ENCODE peak calls at places on chromosomes 4 and X, in five cellular contexts. E is A549, C is IMR-90, O is tibial nerve, W is stomach. K is an unnamed sample.

GRCh38 chr4:166143227-166143626 is 270.2 kb downstream of the TLL1 start:
- DNase-seq in E (no peak), C (no peak), O (no peak), W (no peak), K (no peak)

GRCh38 chr4:187883836-187884235 is 111.7 kb upstream of the ZFP42 start:
- DNase-seq in E (no peak), C (no peak), O (no peak), W (no peak), K (no peak)

GRCh38 chrX:69968956-69969355 is 80.8 kb downstream of the AWAT2 start:
- DNase-seq in E (no peak), C (no peak), O (no peak), W (no peak), K (no peak)

GRCh38 chr4:105207386-105207785 is 60.7 kb downstream of the TET2 start:
- DNase-seq in E (no peak), C (no peak), O (no peak), W (no peak), K (no peak)

GRCh38 chr4:73450398-73451004 is 14.5 kb downstream of the AFP start:
- DNase-seq in E (no peak), C (peak), O (no peak), W (no peak), K (no peak)

GRCh38 chr4:130210871-130211270 is 1114.9 kb downstream of the C4orf33 start:
- DNase-seq in E (no peak), C (no peak), O (no peak), W (no peak), K (no peak)

GRCh38 chr4:7705062-7705461 is 234.6 kb downstream of the AFAP1 start:
- DNase-seq in E (no peak), C (no peak), O (no peak), W (no peak), K (no peak)

GRCh38 chr4:80610845-80611244 is 275.3 kb downstream of the CFAP299 start:
- DNase-seq in E (no peak), C (peak), O (no peak), W (no peak), K (no peak)

GRCh38 chr4:108247511-108248088 is 78.9 kb upstream of the LEF1 start:
- DNase-seq in E (no peak), C (no peak), O (no peak), W (no peak), K (no peak)

GRCh38 chr4:70930530-70931256 is 28.5 kb downstream of the MOB1B start:
- DNase-seq in E (no peak), C (peak), O (no peak), W (no peak), K (peak)

GRCh38 chr4:4443821-4444220 is 56.9 kb downstream of the NSG1 start:
- DNase-seq in E (no peak), C (peak), O (no peak), W (no peak), K (no peak)

GRCh38 chrX:39459204-39459603 is 638.6 kb downstream of the BCOR start:
- DNase-seq in E (no peak), C (no peak), O (no peak), W (no peak), K (no peak)

GRCh38 chr4:113452868-113453620 is 308.5 kb downstream of the CAMK2D start:
- DNase-seq in E (no peak), C (peak), O (no peak), W (no peak), K (no peak)

GRCh38 chrX:139738581-139738980 is 30.6 kb upstream of the MCF2 start:
- DNase-seq in E (no peak), C (peak), O (no peak), W (no peak), K (no peak)

GRCh38 chrX:95383778-95384177 is 1300.9 kb upstream of the DIAPH2 start:
- DNase-seq in E (no peak), C (no peak), O (no peak), W (no peak), K (no peak)

GRCh38 chr4:29304595-29304994 is 1415.6 kb upstream of the PCDH7 start:
- DNase-seq in E (no peak), C (peak), O (no peak), W (no peak), K (no peak)

GRCh38 chr4:26032572-26033320 is 118.7 kb downstream of the SMIM20 start:
- DNase-seq in E (no peak), C (peak), O (peak), W (no peak), K (no peak)

GRCh38 chrX:124493984-124494383 is 147.6 kb downstream of the SH2D1A start:
- DNase-seq in E (no peak), C (no peak), O (no peak), W (no peak), K (no peak)
- TF ChIP-seq POLR2A in E (no peak), C (no peak), O (no peak), W (no peak), K (no peak)

DNA sequence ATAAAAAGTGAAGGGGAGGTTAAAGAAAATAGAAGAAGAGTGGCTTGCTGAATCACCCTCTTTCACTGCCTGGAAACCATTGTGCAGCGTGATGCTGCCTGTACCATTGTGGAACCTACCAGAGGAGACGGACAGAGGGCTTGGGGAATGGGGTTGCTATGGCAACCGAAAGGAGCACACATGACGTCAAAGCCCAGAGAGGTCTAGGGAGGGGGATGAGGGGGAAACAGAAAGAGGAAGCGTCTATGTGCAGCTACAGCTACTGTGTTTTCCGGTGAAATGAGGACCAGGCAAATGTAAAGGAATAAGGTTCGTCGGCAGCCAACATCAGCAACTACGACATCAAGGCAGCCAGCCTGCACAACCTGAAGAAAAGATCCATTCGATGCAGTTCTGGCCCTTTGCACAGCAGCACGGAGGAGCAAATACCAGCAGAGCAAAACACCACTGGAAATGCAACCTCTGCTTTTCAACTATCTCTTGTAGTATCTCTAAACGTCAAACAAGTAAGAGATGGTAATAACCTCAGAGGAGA is at the start of gene MAPK10:
- DNase-seq in E (no peak), C (peak), O (peak), W (peak), K (peak)
- TF ChIP-seq POLR2A in E (no peak), C (no peak), O (no peak), W (no peak), K (no peak)

DNA sequence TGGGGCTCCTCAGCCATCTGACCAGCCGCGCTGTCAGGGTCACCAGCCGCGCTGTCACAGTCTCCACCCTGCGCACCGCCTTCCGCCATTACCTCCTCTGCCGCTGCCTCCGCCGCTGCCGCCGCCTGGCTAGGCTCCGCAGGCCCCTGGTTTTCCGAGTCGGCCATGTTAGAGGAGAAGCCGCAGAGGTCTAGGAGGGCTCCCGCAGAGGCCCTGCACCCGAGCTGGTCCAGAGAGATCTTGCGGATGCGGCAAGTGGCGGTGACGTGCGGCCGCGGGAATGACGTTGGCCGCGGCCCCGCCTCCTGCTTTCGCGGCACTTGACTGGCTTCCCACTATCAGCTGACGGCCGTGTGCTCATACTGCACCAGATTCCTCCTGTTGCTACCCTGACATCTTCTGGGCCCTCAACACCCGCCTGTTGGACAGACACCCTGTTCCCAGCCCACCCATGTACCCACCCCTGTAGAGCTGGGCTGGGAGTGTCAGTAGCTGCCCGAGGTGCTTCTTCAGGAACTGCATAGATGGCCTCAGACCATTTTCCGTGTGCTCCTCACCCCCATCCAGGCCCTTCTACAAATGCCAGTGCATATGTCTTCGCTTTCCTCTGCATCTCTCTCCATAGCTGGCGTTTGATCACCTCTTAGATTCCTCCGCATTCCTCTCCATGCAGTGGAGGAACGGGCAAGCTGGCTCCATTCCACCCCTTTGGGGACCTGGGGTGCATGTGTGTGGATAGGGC is at the start of gene NAP1L5:
- DNase-seq in E (peak), C (peak), O (peak), W (peak), K (peak)
- TF ChIP-seq POLR2A in E (no peak), C (peak), O (peak), W (no peak), K (peak)

GRCh38 chrX:111680988-111681779 is at the start of gene ALG13:
- DNase-seq in E (peak), C (peak), O (peak), W (peak), K (peak)
- TF ChIP-seq POLR2A in E (peak), C (peak), O (no peak), W (no peak), K (peak)

GRCh38 chrX:78104447-78105176 is 564 bp downstream of the PGK1 start:
- DNase-seq in E (peak), C (peak), O (peak), W (peak), K (peak)
- TF ChIP-seq POLR2A in E (no peak), C (peak), O (no peak), W (no peak), K (peak)

K was measured in erythroblast.